ENCODE peak calls at places on chromosomes 4 and X, in ten cellular contexts. J, W, P, Q, G, C, Z, T, I and X are unnamed samples.

GRCh38 chrX:11688201-11688600 is 22.5 kb upstream of the ARHGAP6 start:
- DNase-seq in J (no peak), W (no peak), P (no peak), Q (no peak), G (no peak), C (no peak), Z (no peak), T (no peak), I (no peak), X (no peak)

GRCh38 chr4:81084624-81085023 is 54.1 kb downstream of the BMP3 start:
- DNase-seq in J (no peak), W (no peak), P (no peak), Q (no peak), G (no peak), C (peak; percentile 26), Z (no peak), T (no peak), I (no peak), X (no peak)

GRCh38 chrX:17944833-17945497 is 83.9 kb upstream of the RAI2 start:
- DNase-seq in J (no peak), W (no peak), P (peak; percentile 12), Q (no peak), G (peak; percentile 7), C (peak; percentile 1), Z (no peak), T (peak; percentile 1), I (no peak), X (peak; percentile 8)

GRCh38 chr4:38131371-38132139 is 171.4 kb downstream of the PTTG2 start:
- DNase-seq in J (peak; percentile 50), W (no peak), P (peak; percentile 84), Q (no peak), G (peak; percentile 74), C (no peak), Z (peak; percentile 84), T (peak; percentile 51), I (no peak), X (no peak)

GRCh38 chr4:115234405-115235093 is 121.1 kb upstream of the NDST4 start:
- DNase-seq in J (no peak), W (no peak), P (peak; percentile 2), Q (no peak), G (no peak), C (no peak), Z (peak; percentile 16), T (no peak), I (no peak), X (no peak)

GRCh38 chr4:174689618-174690017 is 139.4 kb downstream of the GLRA3 start:
- DNase-seq in J (no peak), W (no peak), P (no peak), Q (no peak), G (no peak), C (no peak), Z (no peak), T (no peak), I (no peak), X (no peak)

GRCh38 chr4:85081196-85081595 is 114.7 kb upstream of the WDFY3 start:
- DNase-seq in J (no peak), W (no peak), P (no peak), Q (no peak), G (no peak), C (no peak), Z (no peak), T (no peak), I (no peak), X (no peak)

GRCh38 chr4:1593881-1594345 is 90.2 kb downstream of the FAM53A start:
- DNase-seq in J (no peak), W (no peak), P (no peak), Q (no peak), G (no peak), C (no peak), Z (no peak), T (no peak), I (no peak), X (no peak)

GRCh38 chrX:23554304-23554703 is 113.0 kb upstream of the PRDX4 start:
- DNase-seq in J (no peak), W (peak; percentile 21), P (no peak), Q (peak; percentile 20), G (no peak), C (peak; percentile 33), Z (peak; percentile 58), T (peak; percentile 4), I (no peak), X (peak; percentile 14)

GRCh38 chr4:52713456-52713937 is 37.7 kb downstream of the ERVMER34-1 start:
- DNase-seq in J (no peak), W (no peak), P (peak; percentile 19), Q (no peak), G (no peak), C (no peak), Z (no peak), T (no peak), I (no peak), X (no peak)

GRCh38 chr4:3821580-3822229 is 55.5 kb downstream of the ADRA2C start:
- DNase-seq in J (no peak), W (no peak), P (no peak), Q (no peak), G (no peak), C (no peak), Z (no peak), T (no peak), I (no peak), X (no peak)

GRCh38 chr4:89161841-89162240 is 50.5 kb downstream of the TIGD2 start:
- DNase-seq in J (no peak), W (peak; percentile 50), P (no peak), Q (no peak), G (no peak), C (peak; percentile 11), Z (no peak), T (no peak), I (no peak), X (no peak)

GRCh38 chr4:55947912-55948725 is 626 bp upstream of the CEP135 start:
- DNase-seq in J (peak; percentile 33), W (peak; percentile 89), P (peak; percentile 67), Q (no peak), G (peak; percentile 57), C (peak; percentile 93), Z (peak; percentile 76), T (peak; percentile 61), I (no peak), X (peak; percentile 65)

GRCh38 chr4:80058740-80059139 is 14.3 kb downstream of the ANTXR2 start:
- DNase-seq in J (peak; percentile 12), W (peak; percentile 39), P (peak; percentile 71), Q (no peak), G (no peak), C (peak; percentile 56), Z (no peak), T (peak; percentile 74), I (no peak), X (peak; percentile 13)

GRCh38 chr4:7806080-7806630 is 133.5 kb downstream of the AFAP1 start:
- DNase-seq in J (no peak), W (no peak), P (no peak), Q (no peak), G (no peak), C (peak; percentile 49), Z (no peak), T (no peak), I (peak; percentile 82), X (no peak)

GRCh38 chr4:30068234-30068633 is 651.9 kb upstream of the PCDH7 start:
- DNase-seq in J (no peak), W (no peak), P (no peak), Q (no peak), G (no peak), C (no peak), Z (no peak), T (no peak), I (no peak), X (no peak)

GRCh38 chr4:176123710-176124407 is 58.2 kb downstream of the WDR17 start:
- DNase-seq in J (no peak), W (peak; percentile 16), P (peak; percentile 4), Q (no peak), G (no peak), C (peak; percentile 6), Z (peak; percentile 20), T (peak; percentile 52), I (no peak), X (peak; percentile 27)

GRCh38 chrX:585115-585808 is 45.3 kb upstream of the SHOX start:
- DNase-seq in J (no peak), W (no peak), P (no peak), Q (no peak), G (no peak), C (no peak), Z (no peak), T (no peak), I (no peak), X (no peak)

GRCh38 chr4:52604215-52604614 is 54.9 kb downstream of the USP46 start:
- DNase-seq in J (no peak), W (no peak), P (no peak), Q (no peak), G (no peak), C (no peak), Z (no peak), T (no peak), I (no peak), X (no peak)

GRCh38 chrX:47218920-47219815 is 687 bp downstream of the CDK16 start:
- DNase-seq in J (peak; percentile 51), W (no peak), P (peak; percentile 49), Q (no peak), G (peak; percentile 57), C (no peak), Z (no peak), T (peak; percentile 31), I (no peak), X (peak; percentile 25)

GRCh38 chrX:147183161-147183560 is 368.6 kb upstream of the CXorf51A start:
- DNase-seq in J (no peak), W (no peak), P (no peak), Q (no peak), G (no peak), C (no peak), Z (no peak), T (no peak), I (no peak), X (no peak)

GRCh38 chr4:86661418-86661817 is 67.3 kb downstream of the PTPN13 start:
- DNase-seq in J (no peak), W (no peak), P (no peak), Q (no peak), G (no peak), C (no peak), Z (no peak), T (no peak), I (no peak), X (no peak)

GRCh38 chrX:41293269-41293668 is 40.7 kb upstream of the DDX3X start:
- DNase-seq in J (no peak), W (no peak), P (peak; percentile 38), Q (no peak), G (no peak), C (no peak), Z (no peak), T (no peak), I (no peak), X (no peak)

GRCh38 chr4:95155759-95156451 is 392.9 kb downstream of the UNC5C start:
- DNase-seq in J (no peak), W (no peak), P (no peak), Q (no peak), G (no peak), C (peak; percentile 56), Z (peak; percentile 8), T (peak; percentile 36), I (no peak), X (peak; percentile 31)

GRCh38 chr4:53923921-53924320 is 140.5 kb downstream of the CHIC2 start:
- DNase-seq in J (no peak), W (no peak), P (no peak), Q (no peak), G (no peak), C (no peak), Z (no peak), T (no peak), I (no peak), X (no peak)

GRCh38 chrX:68199062-68199848 is 234.0 kb downstream of the OPHN1 start:
- DNase-seq in J (no peak), W (no peak), P (no peak), Q (no peak), G (no peak), C (no peak), Z (no peak), T (no peak), I (no peak), X (no peak)

GRCh38 chr4:86916392-86916791 is 18.4 kb upstream of the AFF1 start:
- DNase-seq in J (no peak), W (no peak), P (no peak), Q (no peak), G (no peak), C (no peak), Z (no peak), T (no peak), I (no peak), X (no peak)

GRCh38 chr4:106854970-106855369 is 181.1 kb downstream of the DKK2 start:
- DNase-seq in J (no peak), W (no peak), P (no peak), Q (no peak), G (no peak), C (peak; percentile 50), Z (no peak), T (no peak), I (no peak), X (no peak)